ENCODE peak calls at places on chromosomes 7 and 10, in eight cellular contexts. L is spleen; O is heart left ventricle; E is stimulated activated naive B cell treated with anti-CD40 and anti-IgM and Interleukin-4, amounts not matched to agents 10 μg/mL and 1 μg/mL and 100 μg/mL, for 72 hours; C is NCI-H748 treated with DMSO at 0.1 percent for 48 hours; M is NCI-H1417; W is amniotic epithelial cell; G is left cardiac atrium. J is an unnamed sample.

GRCh38 chr7:36047254-36047653 is 105.8 kb upstream of the EEPD1 start:
- DNase-seq in L (no peak), O (no peak), E (no peak), C (no peak), M (no peak), W (peak), G (no peak), J (no peak)

GRCh38 chr7:130606161-130606560 is 62.4 kb downstream of the COPG2 start:
- DNase-seq in L (no peak), O (no peak), E (no peak), C (no peak), M (no peak), W (no peak), G (no peak), J (no peak)

GRCh38 chr10:72333111-72334012 is 21.4 kb downstream of the DNAJB12 start:
- DNase-seq in L (peak), O (no peak), E (no peak), C (no peak), M (no peak), W (no peak), G (no peak), J (no peak)

GRCh38 chr7:35331730-35332678 is 78.1 kb upstream of the TBX20 start:
- DNase-seq in L (no peak), O (peak), E (no peak), C (no peak), M (no peak), W (no peak), G (peak), J (no peak)

GRCh38 chr7:108308913-108309312 is 147.3 kb downstream of the NRCAM start:
- DNase-seq in L (no peak), O (no peak), E (no peak), C (no peak), M (no peak), W (peak), G (no peak), J (peak)

GRCh38 chr10:93680414-93681047 is 21.9 kb downstream of the FRA10AC1 start:
- DNase-seq in L (no peak), O (no peak), E (no peak), C (peak), M (peak), W (peak), G (no peak), J (peak)

GRCh38 chr10:113520606-113521481 is 32.0 kb upstream of the HABP2 start:
- DNase-seq in L (no peak), O (peak), E (peak), C (peak), M (peak), W (peak), G (peak), J (peak)

GRCh38 chr7:55641273-55641691 is 69.0 kb upstream of the VOPP1 start:
- DNase-seq in L (no peak), O (peak), E (peak), C (peak), M (peak), W (peak), G (no peak), J (peak)

GRCh38 chr10:132961864-132962622 is 19.7 kb upstream of the CFAP46 start:
- DNase-seq in L (peak), O (peak), E (peak), C (no peak), M (peak), W (peak), G (peak), J (peak)

GRCh38 chr7:102284399-102284798 is 2.3 kb upstream of the SH2B2 start:
- DNase-seq in L (no peak), O (no peak), E (no peak), C (no peak), M (no peak), W (peak), G (no peak), J (no peak)

GRCh38 chr7:40194743-40195142 is 59.9 kb downstream of the SUGCT start:
- DNase-seq in L (no peak), O (no peak), E (no peak), C (no peak), M (no peak), W (peak), G (no peak), J (peak)

GRCh38 chr10:102780246-102780645 is 36.5 kb downstream of the WBP1L start:
- DNase-seq in L (no peak), O (no peak), E (no peak), C (no peak), M (no peak), W (peak), G (no peak), J (peak)

J was measured in cardiac fibroblast.